ENCODE peak calls at places on chromosomes 13 and 19, in six cellular contexts. N is C1 segment of cervical spinal cord, Z is cardiac muscle cell, E is upper lobe of left lung, S is left cardiac atrium, Y is NCI-H2227 treated with DMSO at 0.1 percent for 48 hours. P is an unnamed sample.

GRCh38 chr19:29012457-29012856 is 200.5 kb downstream of the UQCRFS1 start:
- DNase-seq in N (no peak), Z (no peak), E (no peak), S (no peak), Y (no peak), P (no peak)

GRCh38 chr19:16066611-16067104 is 9.6 kb upstream of the TPM4 start:
- DNase-seq in N (no peak), Z (peak; percentile 82), E (no peak), S (peak; percentile 59), Y (no peak), P (peak; percentile 58)

GRCh38 chr13:81393686-81394085 is 1052.8 kb upstream of the SPRY2 start:
- DNase-seq in N (no peak), Z (no peak), E (no peak), S (no peak), Y (no peak), P (peak; percentile 57)

GRCh38 chr19:51354742-51355148 is 11.4 kb downstream of the ETFB start:
- DNase-seq in N (no peak), Z (peak; percentile 82), E (no peak), S (peak; percentile 2), Y (peak; percentile 75), P (peak; percentile 25)

GRCh38 chr13:77522444-77522843 is 13.1 kb upstream of the SCEL start:
- DNase-seq in N (no peak), Z (no peak), E (no peak), S (no peak), Y (no peak), P (no peak)

GRCh38 chr13:94585543-94586101 is 10.3 kb downstream of the TGDS start:
- DNase-seq in N (no peak), Z (no peak), E (no peak), S (no peak), Y (no peak), P (no peak)

GRCh38 chr13:76890036-76890435 is 3.8 kb upstream of the KCTD12 start:
- DNase-seq in N (no peak), Z (peak; percentile 30), E (no peak), S (no peak), Y (no peak), P (no peak)

GRCh38 chr13:80100636-80101035 is 240.3 kb downstream of the SPRY2 start:
- DNase-seq in N (no peak), Z (peak; percentile 56), E (no peak), S (no peak), Y (no peak), P (no peak)

GRCh38 chr19:1136201-1136600 is 32.4 kb downstream of the GPX4 start:
- DNase-seq in N (no peak), Z (no peak), E (peak; percentile 79), S (no peak), Y (no peak), P (no peak)

GRCh38 chr19:34983786-34984185 is 16.3 kb upstream of the GRAMD1A start:
- DNase-seq in N (no peak), Z (no peak), E (no peak), S (no peak), Y (no peak), P (no peak)

GRCh38 chr19:7862413-7862951 is 11.7 kb downstream of the PRR36 start:
- DNase-seq in N (no peak), Z (peak; percentile 70), E (peak; percentile 94), S (peak; percentile 62), Y (no peak), P (peak; percentile 36)

GRCh38 chr19:7988307-7988706 is 17.1 kb downstream of the ELAVL1 start:
- DNase-seq in N (no peak), Z (no peak), E (no peak), S (no peak), Y (no peak), P (no peak)

GRCh38 chr13:79710376-79710775 is 229.4 kb downstream of the NDFIP2 start:
- DNase-seq in N (no peak), Z (peak; percentile 71), E (no peak), S (no peak), Y (no peak), P (no peak)

GRCh38 chr13:46908511-46908910 is 11.7 kb upstream of the HTR2A start:
- DNase-seq in N (no peak), Z (peak; percentile 76), E (no peak), S (no peak), Y (no peak), P (no peak)

GRCh38 chr13:92967923-92968322 is 258.7 kb upstream of the GPC6 start:
- DNase-seq in N (no peak), Z (peak; percentile 22), E (no peak), S (no peak), Y (peak; percentile 1), P (peak; percentile 30)

GRCh38 chr19:3129112-3129511 is 6.7 kb upstream of the GNA15 start:
- DNase-seq in N (no peak), Z (peak; percentile 76), E (no peak), S (no peak), Y (no peak), P (peak; percentile 63)

GRCh38 chr19:5484398-5485285 is 29.4 kb downstream of the ZNRF4 start:
- DNase-seq in N (no peak), Z (peak; percentile 14), E (no peak), S (no peak), Y (peak; percentile 90), P (no peak)

GRCh38 chr13:24071423-24072075 is 89.0 kb upstream of the SPATA13 start:
- DNase-seq in N (no peak), Z (peak; percentile 39), E (no peak), S (no peak), Y (no peak), P (no peak)

GRCh38 chr13:70253834-70254233 is 145.6 kb upstream of the KLHL1 start:
- DNase-seq in N (no peak), Z (no peak), E (no peak), S (no peak), Y (no peak), P (peak; percentile 48)

GRCh38 chr13:27203854-27204253 is 32.2 kb upstream of the USP12 start:
- DNase-seq in N (no peak), Z (peak; percentile 32), E (no peak), S (no peak), Y (peak; percentile 32), P (peak; percentile 44)

GRCh38 chr19:704447-704741 is 4.3 kb upstream of the PALM start:
- DNase-seq in N (no peak), Z (no peak), E (no peak), S (no peak), Y (no peak), P (no peak)

GRCh38 chr13:21546372-21546771 is 57.6 kb downstream of the MICU2 start:
- DNase-seq in N (no peak), Z (peak; percentile 32), E (no peak), S (no peak), Y (no peak), P (no peak)

GRCh38 chr19:10424011-10424637 is 3.8 kb downstream of the PDE4A start:
- DNase-seq in N (no peak), Z (peak; percentile 77), E (peak; percentile 96), S (peak; percentile 82), Y (peak; percentile 31), P (peak; percentile 99)

GRCh38 chr19:35710784-35711723 is 6.7 kb downstream of the ZBTB32 start:
- DNase-seq in N (no peak), Z (no peak), E (no peak), S (no peak), Y (no peak), P (no peak)

GRCh38 chr19:38723606-38724379 is 20.5 kb downstream of the CAPN12 start:
- DNase-seq in N (no peak), Z (no peak), E (no peak), S (no peak), Y (no peak), P (no peak)

GRCh38 chr13:46521921-46522691 is 30.9 kb upstream of the LRCH1 start:
- DNase-seq in N (no peak), Z (no peak), E (no peak), S (no peak), Y (no peak), P (no peak)

GRCh38 chr13:94121686-94122085 is 357.8 kb downstream of the DCT start:
- DNase-seq in N (no peak), Z (peak; percentile 69), E (no peak), S (no peak), Y (no peak), P (no peak)

GRCh38 chr19:33819875-33820781 is 23.5 kb downstream of the KCTD15 start:
- DNase-seq in N (no peak), Z (peak; percentile 91), E (peak; percentile 95), S (peak; percentile 91), Y (peak; percentile 86), P (peak; percentile 88)